ENCODE peak calls at places on chromosome 2, in seven cellular contexts. One of them, this sample, is unnamed.

GRCh38 chr2:12642332-12642731 is 74.4 kb upstream of the TRIB2 start:
- DNase-seq in left ventricle myocardium inferior: no peak
- DNase-seq in endodermal cell: no peak
- DNase-seq in heart right ventricle: no peak
- DNase-seq in CD8-positive, alpha-beta T cell: no peak
- DNase-seq in right atrium auricular region: no peak
- DNase-seq in prostate gland: no peak
- DNase-seq in this sample: no peak

GRCh38 chr2:214946949-214947348 is 137.5 kb upstream of the BARD1 start:
- DNase-seq in left ventricle myocardium inferior: no peak
- DNase-seq in endodermal cell: no peak
- DNase-seq in heart right ventricle: no peak
- DNase-seq in CD8-positive, alpha-beta T cell: no peak
- DNase-seq in right atrium auricular region: no peak
- DNase-seq in prostate gland: no peak
- DNase-seq in this sample: no peak

GRCh38 chr2:225725726-225726125 is 326.2 kb downstream of the NYAP2 start:
- DNase-seq in left ventricle myocardium inferior: no peak
- DNase-seq in endodermal cell: no peak
- DNase-seq in heart right ventricle: no peak
- DNase-seq in CD8-positive, alpha-beta T cell: no peak
- DNase-seq in right atrium auricular region: no peak
- DNase-seq in prostate gland: no peak
- DNase-seq in this sample: no peak

GRCh38 chr2:65368464-65368863 is 63.9 kb downstream of the SPRED2 start:
- DNase-seq in left ventricle myocardium inferior: no peak
- DNase-seq in endodermal cell: no peak
- DNase-seq in heart right ventricle: no peak
- DNase-seq in CD8-positive, alpha-beta T cell: no peak
- DNase-seq in right atrium auricular region: no peak
- DNase-seq in prostate gland: no peak
- DNase-seq in this sample: no peak

GRCh38 chr2:71685073-71685848 is 231.9 kb downstream of the DYSF start:
- DNase-seq in left ventricle myocardium inferior: no peak
- DNase-seq in endodermal cell: no peak
- DNase-seq in heart right ventricle: no peak
- DNase-seq in CD8-positive, alpha-beta T cell: no peak
- DNase-seq in right atrium auricular region: no peak
- DNase-seq in prostate gland: no peak
- DNase-seq in this sample: peak

GRCh38 chr2:147773479-147773878 is 71.3 kb upstream of the ACVR2A start:
- DNase-seq in left ventricle myocardium inferior: no peak
- DNase-seq in endodermal cell: no peak
- DNase-seq in heart right ventricle: no peak
- DNase-seq in CD8-positive, alpha-beta T cell: no peak
- DNase-seq in right atrium auricular region: no peak
- DNase-seq in prostate gland: no peak
- DNase-seq in this sample: no peak

GRCh38 chr2:16030206-16031054 is 90.1 kb downstream of the MYCN start:
- DNase-seq in left ventricle myocardium inferior: no peak
- DNase-seq in endodermal cell: peak
- DNase-seq in heart right ventricle: no peak
- DNase-seq in CD8-positive, alpha-beta T cell: no peak
- DNase-seq in right atrium auricular region: no peak
- DNase-seq in prostate gland: no peak
- DNase-seq in this sample: no peak

GRCh38 chr2:192559541-192560126 is 364.9 kb upstream of the TMEFF2 start:
- DNase-seq in left ventricle myocardium inferior: no peak
- DNase-seq in endodermal cell: no peak
- DNase-seq in heart right ventricle: no peak
- DNase-seq in CD8-positive, alpha-beta T cell: no peak
- DNase-seq in right atrium auricular region: no peak
- DNase-seq in prostate gland: peak
- DNase-seq in this sample: no peak

GRCh38 chr2:163630836-163631235 is 105.0 kb downstream of the FIGN start:
- DNase-seq in left ventricle myocardium inferior: no peak
- DNase-seq in endodermal cell: no peak
- DNase-seq in heart right ventricle: no peak
- DNase-seq in CD8-positive, alpha-beta T cell: no peak
- DNase-seq in right atrium auricular region: no peak
- DNase-seq in prostate gland: no peak
- DNase-seq in this sample: no peak

GRCh38 chr2:234191819-234192407 is 141.4 kb downstream of the SPP2 start:
- DNase-seq in left ventricle myocardium inferior: no peak
- DNase-seq in endodermal cell: no peak
- DNase-seq in heart right ventricle: no peak
- DNase-seq in CD8-positive, alpha-beta T cell: no peak
- DNase-seq in right atrium auricular region: no peak
- DNase-seq in prostate gland: no peak
- DNase-seq in this sample: no peak

GRCh38 chr2:70927138-70927537 is 8.6 kb upstream of the ATP6V1B1 start:
- DNase-seq in left ventricle myocardium inferior: no peak
- DNase-seq in endodermal cell: peak
- DNase-seq in heart right ventricle: no peak
- DNase-seq in CD8-positive, alpha-beta T cell: no peak
- DNase-seq in right atrium auricular region: no peak
- DNase-seq in prostate gland: no peak
- DNase-seq in this sample: no peak

GRCh38 chr2:236590846-236591245 is 21.2 kb downstream of the ACKR3 start:
- DNase-seq in left ventricle myocardium inferior: no peak
- DNase-seq in endodermal cell: no peak
- DNase-seq in heart right ventricle: no peak
- DNase-seq in CD8-positive, alpha-beta T cell: no peak
- DNase-seq in right atrium auricular region: no peak
- DNase-seq in prostate gland: no peak
- DNase-seq in this sample: no peak

GRCh38 chr2:43943809-43944452 is 51.9 kb downstream of the LRPPRC start:
- DNase-seq in left ventricle myocardium inferior: no peak
- DNase-seq in endodermal cell: no peak
- DNase-seq in heart right ventricle: no peak
- DNase-seq in CD8-positive, alpha-beta T cell: no peak
- DNase-seq in right atrium auricular region: no peak
- DNase-seq in prostate gland: no peak
- DNase-seq in this sample: no peak

GRCh38 chr2:225025917-225026571 is 16.2 kb downstream of the DOCK10 start:
- DNase-seq in left ventricle myocardium inferior: no peak
- DNase-seq in endodermal cell: no peak
- DNase-seq in heart right ventricle: no peak
- DNase-seq in CD8-positive, alpha-beta T cell: peak
- DNase-seq in right atrium auricular region: no peak
- DNase-seq in prostate gland: no peak
- DNase-seq in this sample: no peak

GRCh38 chr2:68135448-68136320 is 22.0 kb upstream of the PNO1 start:
- DNase-seq in left ventricle myocardium inferior: no peak
- DNase-seq in endodermal cell: no peak
- DNase-seq in heart right ventricle: no peak
- DNase-seq in CD8-positive, alpha-beta T cell: no peak
- DNase-seq in right atrium auricular region: no peak
- DNase-seq in prostate gland: no peak
- DNase-seq in this sample: no peak

GRCh38 chr2:47008381-47009280 is 93.0 kb upstream of the MCFD2 start:
- DNase-seq in left ventricle myocardium inferior: peak
- DNase-seq in endodermal cell: no peak
- DNase-seq in heart right ventricle: peak
- DNase-seq in CD8-positive, alpha-beta T cell: no peak
- DNase-seq in right atrium auricular region: no peak
- DNase-seq in prostate gland: no peak
- DNase-seq in this sample: no peak

GRCh38 chr2:46780411-46780800 is 135.2 kb downstream of the MCFD2 start:
- DNase-seq in left ventricle myocardium inferior: peak
- DNase-seq in endodermal cell: no peak
- DNase-seq in heart right ventricle: peak
- DNase-seq in CD8-positive, alpha-beta T cell: no peak
- DNase-seq in right atrium auricular region: no peak
- DNase-seq in prostate gland: peak
- DNase-seq in this sample: no peak

GRCh38 chr2:164522561-164522981 is 98.7 kb downstream of the GRB14 start:
- DNase-seq in left ventricle myocardium inferior: no peak
- DNase-seq in endodermal cell: no peak
- DNase-seq in heart right ventricle: no peak
- DNase-seq in CD8-positive, alpha-beta T cell: no peak
- DNase-seq in right atrium auricular region: no peak
- DNase-seq in prostate gland: no peak
- DNase-seq in this sample: no peak

GRCh38 chr2:219369447-219369861 is 18.3 kb downstream of the DNPEP start:
- DNase-seq in left ventricle myocardium inferior: peak
- DNase-seq in endodermal cell: no peak
- DNase-seq in heart right ventricle: peak
- DNase-seq in CD8-positive, alpha-beta T cell: no peak
- DNase-seq in right atrium auricular region: peak
- DNase-seq in prostate gland: peak
- DNase-seq in this sample: peak

GRCh38 chr2:225937625-225938024 is 538.1 kb downstream of the NYAP2 start:
- DNase-seq in left ventricle myocardium inferior: no peak
- DNase-seq in endodermal cell: no peak
- DNase-seq in heart right ventricle: no peak
- DNase-seq in CD8-positive, alpha-beta T cell: no peak
- DNase-seq in right atrium auricular region: no peak
- DNase-seq in prostate gland: no peak
- DNase-seq in this sample: no peak

GRCh38 chr2:8169443-8169842 is 512.4 kb upstream of the ID2 start:
- DNase-seq in left ventricle myocardium inferior: no peak
- DNase-seq in endodermal cell: no peak
- DNase-seq in heart right ventricle: no peak
- DNase-seq in CD8-positive, alpha-beta T cell: no peak
- DNase-seq in right atrium auricular region: no peak
- DNase-seq in prostate gland: no peak
- DNase-seq in this sample: no peak

GRCh38 chr2:238290715-238291549 is 2.5 kb upstream of the PER2 start:
- DNase-seq in left ventricle myocardium inferior: no peak
- DNase-seq in endodermal cell: peak
- DNase-seq in heart right ventricle: no peak
- DNase-seq in CD8-positive, alpha-beta T cell: no peak
- DNase-seq in right atrium auricular region: no peak
- DNase-seq in prostate gland: no peak
- DNase-seq in this sample: no peak

GRCh38 chr2:180184506-180184905 is 177.4 kb upstream of the CWC22 start:
- DNase-seq in left ventricle myocardium inferior: no peak
- DNase-seq in endodermal cell: no peak
- DNase-seq in heart right ventricle: no peak
- DNase-seq in CD8-positive, alpha-beta T cell: no peak
- DNase-seq in right atrium auricular region: no peak
- DNase-seq in prostate gland: no peak
- DNase-seq in this sample: no peak

GRCh38 chr2:33417093-33417492 is 59.4 kb upstream of the RASGRP3 start:
- DNase-seq in left ventricle myocardium inferior: no peak
- DNase-seq in endodermal cell: no peak
- DNase-seq in heart right ventricle: no peak
- DNase-seq in CD8-positive, alpha-beta T cell: no peak
- DNase-seq in right atrium auricular region: no peak
- DNase-seq in prostate gland: no peak
- DNase-seq in this sample: no peak

DNA sequence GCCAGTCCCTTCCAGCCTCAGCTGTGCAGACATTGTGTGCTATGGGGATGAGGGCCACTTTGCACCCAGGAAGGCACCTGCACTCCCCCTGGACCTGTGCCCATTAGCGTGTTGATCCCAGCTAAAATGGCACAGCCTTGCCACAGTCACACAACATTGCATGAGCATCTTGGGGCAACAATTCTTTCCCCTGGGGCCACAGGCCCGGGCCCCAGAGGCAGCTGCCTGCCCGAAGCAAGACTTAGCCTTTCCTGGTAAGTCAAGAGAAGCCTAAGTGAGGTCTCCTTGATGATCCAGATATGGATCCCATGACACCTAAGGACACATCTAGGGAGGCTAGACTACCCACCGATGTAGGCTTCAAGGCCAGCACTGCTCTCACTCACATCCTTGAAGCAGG is 202.1 kb downstream of the BCL11A start:
- DNase-seq in left ventricle myocardium inferior: no peak
- DNase-seq in endodermal cell: peak
- DNase-seq in heart right ventricle: no peak
- DNase-seq in CD8-positive, alpha-beta T cell: no peak
- DNase-seq in right atrium auricular region: no peak
- DNase-seq in prostate gland: no peak
- DNase-seq in this sample: no peak
- H3K4me3 ChIP-seq in left ventricle myocardium inferior: no peak
- H3K4me3 ChIP-seq in endodermal cell: no peak
- H3K4me3 ChIP-seq in heart right ventricle: no peak
- H3K4me3 ChIP-seq in CD8-positive, alpha-beta T cell: no peak
- H3K4me3 ChIP-seq in right atrium auricular region: no peak
- H3K4me3 ChIP-seq in prostate gland: no peak
- H3K4me3 ChIP-seq in this sample: no peak

GRCh38 chr2:96947949-96948348 is 38.4 kb downstream of the FAM178B start:
- DNase-seq in left ventricle myocardium inferior: no peak
- DNase-seq in endodermal cell: no peak
- DNase-seq in heart right ventricle: no peak
- DNase-seq in CD8-positive, alpha-beta T cell: no peak
- DNase-seq in right atrium auricular region: no peak
- DNase-seq in prostate gland: no peak
- DNase-seq in this sample: no peak
- H3K27ac ChIP-seq in left ventricle myocardium inferior: no peak
- H3K27ac ChIP-seq in endodermal cell: no peak
- H3K27ac ChIP-seq in heart right ventricle: no peak
- H3K27ac ChIP-seq in CD8-positive, alpha-beta T cell: no peak
- H3K27ac ChIP-seq in right atrium auricular region: no peak
- H3K27ac ChIP-seq in prostate gland: no peak
- H3K27ac ChIP-seq in this sample: no peak

GRCh38 chr2:231513746-231514224 is 16.5 kb downstream of the NMUR1 start:
- DNase-seq in left ventricle myocardium inferior: no peak
- DNase-seq in endodermal cell: no peak
- DNase-seq in heart right ventricle: no peak
- DNase-seq in CD8-positive, alpha-beta T cell: no peak
- DNase-seq in right atrium auricular region: no peak
- DNase-seq in prostate gland: no peak
- DNase-seq in this sample: no peak
- H3K4me3 ChIP-seq in left ventricle myocardium inferior: peak
- H3K4me3 ChIP-seq in endodermal cell: peak
- H3K4me3 ChIP-seq in heart right ventricle: no peak
- H3K4me3 ChIP-seq in CD8-positive, alpha-beta T cell: peak
- H3K4me3 ChIP-seq in right atrium auricular region: peak
- H3K4me3 ChIP-seq in prostate gland: peak
- H3K4me3 ChIP-seq in this sample: peak

DNA sequence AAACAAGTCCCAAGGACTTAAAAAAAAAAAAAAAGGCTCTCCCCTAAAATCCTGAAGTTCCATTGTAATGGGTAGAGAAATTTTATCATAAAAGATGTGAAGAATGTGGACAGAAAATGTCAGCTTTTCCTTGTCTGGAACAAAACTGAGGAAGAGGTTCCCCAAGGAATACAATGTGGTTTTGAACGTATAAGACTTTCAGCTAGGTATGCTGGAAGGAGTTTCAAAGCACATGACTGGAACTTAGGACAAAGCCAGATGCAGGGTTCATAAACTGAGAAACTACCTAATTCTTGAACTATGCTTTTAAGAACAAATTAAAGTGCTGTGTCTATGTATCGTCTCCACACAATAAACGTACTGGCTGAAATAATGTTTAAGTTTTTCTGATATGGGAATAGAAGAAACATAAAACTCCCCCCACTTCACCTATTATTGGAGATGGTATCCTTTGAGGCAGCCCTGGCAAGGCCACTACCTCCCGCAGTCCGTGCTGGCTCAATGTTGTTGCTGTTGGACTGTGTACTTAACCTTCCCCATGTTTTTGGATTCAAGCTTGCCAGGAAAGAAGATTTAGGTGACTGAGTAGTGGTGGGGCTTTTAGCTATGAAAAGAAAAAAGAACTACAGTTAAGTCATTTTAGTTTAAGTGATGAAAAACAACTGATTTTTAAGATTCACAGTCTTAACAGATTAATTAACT is 84.2 kb upstream of the DNER start:
- DNase-seq in left ventricle myocardium inferior: no peak
- DNase-seq in endodermal cell: no peak
- DNase-seq in heart right ventricle: no peak
- DNase-seq in CD8-positive, alpha-beta T cell: no peak
- DNase-seq in right atrium auricular region: no peak
- DNase-seq in prostate gland: no peak
- DNase-seq in this sample: no peak
- H3K27ac ChIP-seq in left ventricle myocardium inferior: peak
- H3K27ac ChIP-seq in endodermal cell: no peak
- H3K27ac ChIP-seq in heart right ventricle: no peak
- H3K27ac ChIP-seq in CD8-positive, alpha-beta T cell: no peak
- H3K27ac ChIP-seq in right atrium auricular region: no peak
- H3K27ac ChIP-seq in prostate gland: no peak
- H3K27ac ChIP-seq in this sample: peak